ENCODE peak calls at places on chromosome 7, in four cellular contexts. One of them, this sample, is unnamed.

GRCh38 chr7:27423821-27424220 is 181.2 kb downstream of the EVX1 start:
- DNase-seq in kidney: no peak
- DNase-seq in fibroblast of pulmonary artery: no peak
- DNase-seq in heart right ventricle: no peak
- DNase-seq in this sample: no peak

GRCh38 chr7:23373151-23374004 is 74.2 kb downstream of the MALSU1 start:
- DNase-seq in kidney: no peak
- DNase-seq in heart right ventricle: no peak
- DNase-seq in fibroblast of pulmonary artery: peak; percentile 47
- DNase-seq in this sample: peak; percentile 65

GRCh38 chr7:41911792-41912191 is 208.9 kb upstream of the INHBA start:
- DNase-seq in fibroblast of pulmonary artery: peak; percentile 41
- DNase-seq in heart right ventricle: no peak
- DNase-seq in kidney: no peak
- DNase-seq in this sample: peak; percentile 76

GRCh38 chr7:128349121-128349825 is 5.6 kb upstream of the RBM28 start:
- DNase-seq in fibroblast of pulmonary artery: no peak
- DNase-seq in kidney: no peak
- DNase-seq in heart right ventricle: no peak
- DNase-seq in this sample: no peak

GRCh38 chr7:133934262-133934973 is 192.7 kb upstream of the LRGUK start:
- DNase-seq in fibroblast of pulmonary artery: no peak
- DNase-seq in kidney: no peak
- DNase-seq in heart right ventricle: no peak
- DNase-seq in this sample: no peak

GRCh38 chr7:117248810-117249209 is 74.0 kb downstream of the WNT2 start:
- DNase-seq in fibroblast of pulmonary artery: no peak
- DNase-seq in heart right ventricle: no peak
- DNase-seq in kidney: no peak
- DNase-seq in this sample: peak; percentile 11

GRCh38 chr7:142030294-142030693 is 34.6 kb downstream of the MGAM start:
- DNase-seq in heart right ventricle: no peak
- DNase-seq in fibroblast of pulmonary artery: peak; percentile 3
- DNase-seq in kidney: no peak
- DNase-seq in this sample: peak; percentile 17

GRCh38 chr7:129452589-129453231 is 18.5 kb downstream of the STRIP2 start:
- DNase-seq in fibroblast of pulmonary artery: no peak
- DNase-seq in kidney: no peak
- DNase-seq in heart right ventricle: no peak
- DNase-seq in this sample: no peak

GRCh38 chr7:158824028-158824427 is 5.3 kb downstream of the ESYT2 start:
- DNase-seq in heart right ventricle: no peak
- DNase-seq in fibroblast of pulmonary artery: no peak
- DNase-seq in kidney: no peak
- DNase-seq in this sample: no peak

GRCh38 chr7:12524794-12525386 is 45.6 kb upstream of the SCIN start:
- DNase-seq in heart right ventricle: no peak
- DNase-seq in kidney: no peak
- DNase-seq in fibroblast of pulmonary artery: peak; percentile 77
- DNase-seq in this sample: peak; percentile 77

GRCh38 chr7:94477878-94478277 is 31.7 kb upstream of the CASD1 start:
- DNase-seq in kidney: no peak
- DNase-seq in fibroblast of pulmonary artery: no peak
- DNase-seq in heart right ventricle: no peak
- DNase-seq in this sample: no peak

GRCh38 chr7:79455173-79455790 is 1.8 kb upstream of the MAGI2 start:
- DNase-seq in heart right ventricle: peak; percentile 15
- DNase-seq in fibroblast of pulmonary artery: no peak
- DNase-seq in kidney: no peak
- DNase-seq in this sample: peak; percentile 17
- H3K4me3 ChIP-seq in heart right ventricle: peak overlapping the region; percentile 92
- H3K4me3 ChIP-seq in fibroblast of pulmonary artery: peak overlapping the region; percentile 77
- H3K4me3 ChIP-seq in kidney: peak overlapping the region; percentile 93
- H3K4me3 ChIP-seq in this sample: peak overlapping the region; percentile 91

GRCh38 chr7:49639068-49639593 is 134.3 kb upstream of the VWC2 start:
- DNase-seq in kidney: no peak
- DNase-seq in heart right ventricle: no peak
- DNase-seq in fibroblast of pulmonary artery: no peak
- DNase-seq in this sample: no peak

GRCh38 chr7:49638166-49638565 is 135.3 kb upstream of the VWC2 start:
- DNase-seq in fibroblast of pulmonary artery: no peak
- DNase-seq in kidney: no peak
- DNase-seq in heart right ventricle: no peak
- DNase-seq in this sample: no peak

GRCh38 chr7:49631071-49631826 is 142.2 kb upstream of the VWC2 start:
- DNase-seq in kidney: no peak
- DNase-seq in heart right ventricle: no peak
- DNase-seq in fibroblast of pulmonary artery: no peak
- DNase-seq in this sample: no peak

GRCh38 chr7:49639808-49640207 is 133.6 kb upstream of the VWC2 start:
- DNase-seq in kidney: no peak
- DNase-seq in heart right ventricle: no peak
- DNase-seq in fibroblast of pulmonary artery: no peak
- DNase-seq in this sample: no peak

GRCh38 chr7:49635800-49636199 is 137.6 kb upstream of the VWC2 start:
- DNase-seq in heart right ventricle: no peak
- DNase-seq in fibroblast of pulmonary artery: no peak
- DNase-seq in kidney: no peak
- DNase-seq in this sample: no peak
- TF ChIP-seq CTCF in heart right ventricle: peak; percentile 22
- TF ChIP-seq CTCF in fibroblast of pulmonary artery: no peak
- TF ChIP-seq CTCF in kidney: no peak
- TF ChIP-seq CTCF in this sample: no peak

DNA sequence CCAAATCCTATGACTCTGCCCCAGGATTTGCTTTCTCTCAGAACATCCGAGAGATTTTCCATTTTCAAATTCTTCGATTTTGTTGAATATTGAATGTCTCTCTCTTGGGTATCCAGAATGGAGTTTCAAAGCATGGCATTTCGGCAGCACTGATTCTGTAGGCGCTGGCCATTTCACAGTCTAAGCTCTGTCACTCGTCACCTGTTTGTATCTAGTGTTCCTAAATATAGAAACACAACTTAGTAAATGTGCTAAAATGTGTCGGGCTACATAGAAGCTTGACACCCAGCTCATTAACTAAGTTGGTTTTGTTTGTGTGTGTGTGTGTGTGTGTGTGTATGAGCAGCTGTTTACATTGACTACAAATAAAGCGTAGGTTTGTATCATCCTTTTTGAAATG is 173.5 kb upstream of the FZD1 start:
- DNase-seq in heart right ventricle: no peak
- DNase-seq in kidney: no peak
- DNase-seq in fibroblast of pulmonary artery: no peak
- DNase-seq in this sample: no peak
- H3K4me3 ChIP-seq in heart right ventricle: no peak overlapping the region
- H3K4me3 ChIP-seq in kidney: no peak overlapping the region
- H3K4me3 ChIP-seq in fibroblast of pulmonary artery: no peak overlapping the region
- H3K4me3 ChIP-seq in this sample: no peak overlapping the region

DNA sequence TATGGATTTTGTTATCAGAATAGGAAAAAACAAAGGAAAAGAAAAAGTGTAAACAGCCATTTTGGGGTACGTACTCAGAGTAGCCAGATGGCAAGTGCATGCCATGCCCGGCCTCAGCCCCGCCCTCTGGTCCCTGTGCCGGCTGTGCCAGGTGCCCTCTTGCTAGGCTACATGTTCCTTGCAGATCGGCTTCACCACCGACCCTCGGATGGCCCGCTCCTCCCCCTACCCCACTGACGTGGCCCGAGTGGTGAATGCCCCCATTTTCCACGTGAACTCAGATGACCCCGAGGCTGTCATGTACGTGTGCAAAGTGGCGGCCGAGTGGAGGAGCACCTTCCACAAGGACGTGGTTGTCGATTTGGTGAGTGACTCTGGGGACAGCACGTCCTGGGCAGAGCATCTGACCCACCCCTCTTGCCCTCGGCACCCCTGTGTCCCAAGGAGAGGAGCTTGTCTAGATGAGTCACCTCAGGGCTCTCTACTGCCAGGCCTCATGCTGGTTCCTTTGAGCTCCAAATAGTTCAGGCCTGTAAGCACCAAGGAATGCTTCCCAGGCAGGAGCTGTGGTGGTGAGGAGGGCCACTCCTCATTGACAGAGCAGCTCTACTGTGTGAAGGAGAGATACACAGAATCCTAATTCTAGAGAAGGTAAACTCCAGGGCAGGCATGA is 54.9 kb upstream of the ZMIZ2 start:
- DNase-seq in fibroblast of pulmonary artery: peak; percentile 33
- DNase-seq in kidney: no peak
- DNase-seq in heart right ventricle: peak; percentile 54
- DNase-seq in this sample: peak; percentile 51
- TF ChIP-seq CTCF in fibroblast of pulmonary artery: no peak
- TF ChIP-seq CTCF in kidney: no peak
- TF ChIP-seq CTCF in heart right ventricle: no peak
- TF ChIP-seq CTCF in this sample: no peak

DNA sequence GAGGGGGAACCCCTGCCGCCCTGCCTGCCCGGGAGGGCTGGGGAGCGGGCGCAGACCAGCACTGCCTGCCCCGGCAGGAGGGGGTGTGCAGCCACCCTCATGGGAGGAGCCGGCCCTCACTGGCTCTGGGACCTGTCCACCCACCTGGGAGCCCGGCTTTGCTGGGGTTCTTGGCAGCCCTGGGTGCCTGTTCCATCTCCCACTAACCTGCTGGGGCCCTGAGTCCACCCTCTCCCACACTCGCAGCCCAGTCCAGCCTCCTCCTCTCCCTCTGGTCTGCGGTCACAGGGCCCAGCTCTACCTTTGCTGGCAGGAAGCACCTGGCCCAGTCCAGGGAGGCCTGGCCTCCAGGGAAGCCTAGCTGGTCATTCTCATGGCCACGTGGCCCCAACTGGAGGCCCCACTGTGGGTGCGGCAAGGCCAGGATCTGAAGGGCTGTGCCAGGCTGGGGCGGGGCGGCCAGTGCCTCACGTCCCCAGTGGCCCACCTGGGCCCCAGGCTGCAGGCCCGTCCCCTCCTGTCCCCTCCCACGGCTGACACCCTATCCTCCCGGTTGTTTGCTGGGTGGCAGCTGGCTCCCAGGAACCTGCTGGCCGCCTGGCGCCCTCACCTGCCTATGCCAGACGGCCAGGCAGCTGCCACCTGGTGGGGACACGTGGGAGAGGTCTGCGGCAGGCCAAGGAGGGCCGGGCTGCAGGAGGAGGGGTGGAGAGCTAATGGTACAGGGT is at the start of gene TMEM184A:
- DNase-seq in heart right ventricle: peak; percentile 47
- DNase-seq in fibroblast of pulmonary artery: no peak
- DNase-seq in kidney: peak; percentile 93
- DNase-seq in this sample: no peak
- H3K4me3 ChIP-seq in heart right ventricle: no peak within 1 kb of the TSS
- H3K4me3 ChIP-seq in fibroblast of pulmonary artery: no peak within 1 kb of the TSS
- H3K4me3 ChIP-seq in kidney: peak within 1 kb of the TSS; percentile 46
- H3K4me3 ChIP-seq in this sample: no peak within 1 kb of the TSS

DNA sequence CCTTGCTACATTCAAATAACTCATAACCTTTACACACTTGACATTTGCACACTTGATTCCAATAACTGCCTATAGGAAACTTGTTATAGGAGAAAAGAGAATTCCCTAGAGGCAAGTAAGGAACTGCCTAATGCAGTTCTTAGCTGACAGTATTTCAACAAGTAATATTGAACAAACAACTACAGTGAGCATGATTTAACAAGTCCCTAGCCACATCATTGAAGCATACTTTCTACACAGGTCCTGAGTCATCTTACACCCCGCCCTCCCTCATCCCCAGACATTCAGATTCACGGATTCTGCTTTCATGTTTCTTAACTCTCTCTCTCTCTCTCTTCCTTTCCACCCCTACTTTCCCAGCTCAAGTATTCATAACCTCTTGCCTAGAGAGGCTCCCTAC is 153.5 kb downstream of the LSM5 start:
- DNase-seq in fibroblast of pulmonary artery: no peak
- DNase-seq in kidney: no peak
- DNase-seq in heart right ventricle: no peak
- DNase-seq in this sample: no peak
- TF ChIP-seq CTCF in fibroblast of pulmonary artery: no peak
- TF ChIP-seq CTCF in kidney: no peak
- TF ChIP-seq CTCF in heart right ventricle: no peak
- TF ChIP-seq CTCF in this sample: no peak

DNA sequence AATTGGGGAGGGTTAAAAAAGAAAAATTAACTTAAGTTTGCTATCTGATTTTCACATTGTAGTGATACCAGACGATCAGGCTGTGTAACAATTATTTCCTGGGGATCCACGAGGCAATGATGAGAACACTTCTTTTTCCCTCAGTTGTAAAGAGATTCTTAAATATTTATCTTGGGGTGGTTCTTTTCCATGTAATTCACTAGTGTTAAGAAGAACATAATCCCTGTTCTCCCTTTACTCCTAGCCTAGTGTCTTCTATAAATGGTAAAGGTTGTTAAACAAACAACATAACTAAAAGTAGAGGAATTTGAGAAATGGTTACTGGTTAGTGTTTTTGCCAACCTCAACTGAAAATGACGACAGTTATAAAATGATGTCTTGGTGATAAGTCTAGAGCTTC is 1.3 kb downstream of the TBX20 start:
- DNase-seq in heart right ventricle: no peak
- DNase-seq in fibroblast of pulmonary artery: no peak
- DNase-seq in kidney: no peak
- DNase-seq in this sample: peak; percentile 46
- H3K4me3 ChIP-seq in heart right ventricle: peak overlapping the region; percentile 85
- H3K4me3 ChIP-seq in fibroblast of pulmonary artery: peak overlapping the region; percentile 91
- H3K4me3 ChIP-seq in kidney: no peak overlapping the region
- H3K4me3 ChIP-seq in this sample: peak overlapping the region; percentile 84

GRCh38 chr7:88354999-88355398 is 48.3 kb upstream of the STEAP4 start:
- DNase-seq in fibroblast of pulmonary artery: no peak
- DNase-seq in heart right ventricle: no peak
- DNase-seq in kidney: no peak
- DNase-seq in this sample: no peak

GRCh38 chr7:88357295-88357694 is 50.6 kb upstream of the STEAP4 start:
- DNase-seq in kidney: no peak
- DNase-seq in heart right ventricle: peak; percentile 12
- DNase-seq in fibroblast of pulmonary artery: peak; percentile 30
- DNase-seq in this sample: peak; percentile 14

GRCh38 chr7:88358881-88359280 is 52.2 kb upstream of the STEAP4 start:
- DNase-seq in heart right ventricle: no peak
- DNase-seq in kidney: no peak
- DNase-seq in fibroblast of pulmonary artery: no peak
- DNase-seq in this sample: no peak

GRCh38 chr7:88358534-88358838 is 51.8 kb upstream of the STEAP4 start:
- DNase-seq in fibroblast of pulmonary artery: no peak
- DNase-seq in heart right ventricle: no peak
- DNase-seq in kidney: no peak
- DNase-seq in this sample: no peak

GRCh38 chr7:88357794-88358533 is 51.3 kb upstream of the STEAP4 start:
- DNase-seq in kidney: no peak
- DNase-seq in fibroblast of pulmonary artery: peak; percentile 16
- DNase-seq in heart right ventricle: no peak
- DNase-seq in this sample: peak; percentile 9
- TF ChIP-seq CTCF in kidney: peak; percentile 25
- TF ChIP-seq CTCF in fibroblast of pulmonary artery: peak; percentile 48
- TF ChIP-seq CTCF in heart right ventricle: peak; percentile 73
- TF ChIP-seq CTCF in this sample: peak; percentile 41

GRCh38 chr7:122136639-122137253 is 7.3 kb downstream of the AASS start:
- DNase-seq in heart right ventricle: no peak
- DNase-seq in kidney: no peak
- DNase-seq in fibroblast of pulmonary artery: peak; percentile 22
- DNase-seq in this sample: peak; percentile 39
- H3K4me3 ChIP-seq in heart right ventricle: peak overlapping the region; percentile 50
- H3K4me3 ChIP-seq in kidney: peak overlapping the region; percentile 59
- H3K4me3 ChIP-seq in fibroblast of pulmonary artery: peak overlapping the region; percentile 50
- H3K4me3 ChIP-seq in this sample: peak overlapping the region; percentile 59